ENCODE peak calls at places on chromosome 1, in eight cellular contexts. One of them, this sample, is unnamed.

GRCh38 chr1:224271106-224271505 is 58.9 kb downstream of the NVL start:
- DNase-seq in left ventricle myocardium inferior: no peak
- DNase-seq in body of pancreas: no peak
- DNase-seq in tibial nerve: no peak
- DNase-seq in transverse colon: no peak
- DNase-seq in fibroblast of lung: no peak
- DNase-seq in GM23338: no peak
- DNase-seq in uterus: no peak
- DNase-seq in this sample: no peak

GRCh38 chr1:43706598-43707190 is 642 bp upstream of the ST3GAL3 start:
- DNase-seq in left ventricle myocardium inferior: no peak
- DNase-seq in transverse colon: peak; percentile 22
- DNase-seq in GM23338: peak; percentile 84
- DNase-seq in body of pancreas: peak; percentile 19
- DNase-seq in fibroblast of lung: peak; percentile 30
- DNase-seq in tibial nerve: no peak
- DNase-seq in uterus: no peak
- DNase-seq in this sample: no peak

GRCh38 chr1:180849031-180849775 is 63.5 kb upstream of the KIAA1614 start:
- DNase-seq in left ventricle myocardium inferior: no peak
- DNase-seq in transverse colon: no peak
- DNase-seq in fibroblast of lung: no peak
- DNase-seq in GM23338: no peak
- DNase-seq in body of pancreas: peak; percentile 46
- DNase-seq in uterus: no peak
- DNase-seq in tibial nerve: no peak
- DNase-seq in this sample: no peak

GRCh38 chr1:1230656-1231399 is 973 bp downstream of the SDF4 start:
- DNase-seq in left ventricle myocardium inferior: no peak
- DNase-seq in fibroblast of lung: peak; percentile 69
- DNase-seq in uterus: no peak
- DNase-seq in transverse colon: peak; percentile 65
- DNase-seq in GM23338: no peak
- DNase-seq in tibial nerve: no peak
- DNase-seq in body of pancreas: peak; percentile 31
- DNase-seq in this sample: no peak

GRCh38 chr1:172823534-172823933 is 164.6 kb downstream of the FASLG start:
- DNase-seq in tibial nerve: no peak
- DNase-seq in GM23338: no peak
- DNase-seq in fibroblast of lung: peak; percentile 58
- DNase-seq in transverse colon: no peak
- DNase-seq in left ventricle myocardium inferior: no peak
- DNase-seq in uterus: no peak
- DNase-seq in body of pancreas: no peak
- DNase-seq in this sample: no peak

GRCh38 chr1:22619808-22620207 is 16.6 kb upstream of the C1QA start:
- DNase-seq in fibroblast of lung: no peak
- DNase-seq in transverse colon: no peak
- DNase-seq in left ventricle myocardium inferior: no peak
- DNase-seq in uterus: no peak
- DNase-seq in GM23338: no peak
- DNase-seq in tibial nerve: no peak
- DNase-seq in body of pancreas: no peak
- DNase-seq in this sample: no peak

GRCh38 chr1:1023700-1024099 is 3.8 kb downstream of the AGRN start:
- DNase-seq in transverse colon: no peak
- DNase-seq in uterus: no peak
- DNase-seq in left ventricle myocardium inferior: no peak
- DNase-seq in tibial nerve: no peak
- DNase-seq in body of pancreas: peak; percentile 53
- DNase-seq in GM23338: peak; percentile 33
- DNase-seq in fibroblast of lung: no peak
- DNase-seq in this sample: no peak

GRCh38 chr1:192904438-192904895 is 95.6 kb downstream of the RGS2 start:
- DNase-seq in left ventricle myocardium inferior: no peak
- DNase-seq in transverse colon: no peak
- DNase-seq in body of pancreas: peak; percentile 37
- DNase-seq in fibroblast of lung: peak; percentile 96
- DNase-seq in tibial nerve: no peak
- DNase-seq in GM23338: no peak
- DNase-seq in uterus: no peak
- DNase-seq in this sample: peak; percentile 64

GRCh38 chr1:167328762-167329483 is 108.2 kb downstream of the POU2F1 start:
- DNase-seq in body of pancreas: no peak
- DNase-seq in uterus: no peak
- DNase-seq in GM23338: peak; percentile 56
- DNase-seq in fibroblast of lung: peak; percentile 28
- DNase-seq in transverse colon: peak; percentile 44
- DNase-seq in left ventricle myocardium inferior: no peak
- DNase-seq in tibial nerve: no peak
- DNase-seq in this sample: no peak

GRCh38 chr1:37434292-37434907 is 40.0 kb upstream of the ZC3H12A start:
- DNase-seq in fibroblast of lung: peak; percentile 20
- DNase-seq in uterus: no peak
- DNase-seq in transverse colon: peak; percentile 66
- DNase-seq in tibial nerve: peak; percentile 60
- DNase-seq in left ventricle myocardium inferior: peak; percentile 59
- DNase-seq in GM23338: peak; percentile 84
- DNase-seq in body of pancreas: peak; percentile 79
- DNase-seq in this sample: no peak

GRCh38 chr1:16017461-16018303 is at the start of gene HSPB7:
- DNase-seq in uterus: peak; percentile 96
- DNase-seq in transverse colon: peak; percentile 69
- DNase-seq in GM23338: peak; percentile 72
- DNase-seq in body of pancreas: peak; percentile 50
- DNase-seq in left ventricle myocardium inferior: peak; percentile 90
- DNase-seq in fibroblast of lung: peak; percentile 69
- DNase-seq in tibial nerve: peak; percentile 65
- DNase-seq in this sample: no peak

GRCh38 chr1:3419415-3420204 is 34.9 kb upstream of the ARHGEF16 start:
- DNase-seq in tibial nerve: no peak
- DNase-seq in body of pancreas: no peak
- DNase-seq in transverse colon: peak; percentile 45
- DNase-seq in GM23338: no peak
- DNase-seq in fibroblast of lung: no peak
- DNase-seq in uterus: no peak
- DNase-seq in left ventricle myocardium inferior: no peak
- DNase-seq in this sample: no peak

GRCh38 chr1:174157157-174157806 is 2.0 kb upstream of the RABGAP1L start:
- DNase-seq in transverse colon: no peak
- DNase-seq in tibial nerve: no peak
- DNase-seq in left ventricle myocardium inferior: no peak
- DNase-seq in fibroblast of lung: peak; percentile 18
- DNase-seq in body of pancreas: no peak
- DNase-seq in GM23338: no peak
- DNase-seq in uterus: no peak
- DNase-seq in this sample: no peak
- H3K27ac ChIP-seq in transverse colon: no peak overlapping the region
- H3K27ac ChIP-seq in tibial nerve: no peak overlapping the region
- H3K27ac ChIP-seq in left ventricle myocardium inferior: no peak overlapping the region
- H3K27ac ChIP-seq in fibroblast of lung: no peak overlapping the region
- H3K27ac ChIP-seq in body of pancreas: no peak overlapping the region
- H3K27ac ChIP-seq in GM23338: no peak overlapping the region
- H3K27ac ChIP-seq in uterus: no peak overlapping the region
- H3K27ac ChIP-seq in this sample: no peak overlapping the region

DNA sequence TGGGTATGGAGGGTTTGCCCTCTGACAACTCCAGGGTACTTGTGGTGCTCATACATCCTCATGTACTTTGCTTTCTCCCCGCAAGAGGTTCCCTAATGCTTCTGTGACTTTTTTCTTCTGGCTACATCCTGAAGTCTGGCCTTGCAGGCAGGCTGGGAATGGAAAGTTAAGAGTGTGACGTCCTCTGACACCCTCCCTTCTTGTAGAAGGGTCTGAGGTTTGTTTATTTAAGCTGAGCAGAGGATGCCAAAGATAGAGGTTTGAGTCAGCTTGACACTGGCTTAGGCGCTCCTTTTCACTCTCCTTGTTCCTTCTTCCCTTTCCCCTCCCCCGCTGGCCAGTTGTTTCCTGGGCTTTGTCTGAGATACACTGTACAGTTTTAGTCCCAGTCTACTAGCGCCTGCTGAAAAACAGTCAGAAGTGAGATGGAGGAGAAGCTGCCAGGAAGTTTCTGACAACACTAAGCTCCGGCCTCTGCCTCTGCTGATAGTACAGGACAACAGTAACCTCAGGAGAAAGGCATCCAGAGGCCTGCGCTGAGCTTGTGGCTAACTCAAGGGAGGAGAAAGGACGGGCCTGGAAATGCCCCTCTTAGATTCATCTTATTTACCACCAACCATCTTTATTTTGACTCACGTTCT is at the start of gene MACF1:
- DNase-seq in uterus: peak; percentile 90
- DNase-seq in GM23338: peak; percentile 56
- DNase-seq in tibial nerve: peak; percentile 76
- DNase-seq in left ventricle myocardium inferior: peak; percentile 66
- DNase-seq in transverse colon: peak; percentile 55
- DNase-seq in body of pancreas: peak; percentile 19
- DNase-seq in fibroblast of lung: peak; percentile 99
- DNase-seq in this sample: peak; percentile 85
- TF ChIP-seq CTCF in uterus: no peak
- TF ChIP-seq CTCF in GM23338: no peak
- TF ChIP-seq CTCF in tibial nerve: peak; percentile 6
- TF ChIP-seq CTCF in left ventricle myocardium inferior: peak; percentile 58
- TF ChIP-seq CTCF in transverse colon: peak; percentile 41
- TF ChIP-seq CTCF in body of pancreas: no peak
- TF ChIP-seq CTCF in fibroblast of lung: peak; percentile 71
- TF ChIP-seq CTCF in this sample: peak; percentile 66

GRCh38 chr1:60972841-60973364 is 109.5 kb upstream of the NFIA start:
- DNase-seq in tibial nerve: no peak
- DNase-seq in uterus: no peak
- DNase-seq in transverse colon: no peak
- DNase-seq in body of pancreas: no peak
- DNase-seq in GM23338: no peak
- DNase-seq in left ventricle myocardium inferior: no peak
- DNase-seq in fibroblast of lung: peak; percentile 91
- DNase-seq in this sample: peak; percentile 32

GRCh38 chr1:60974973-60975372 is 107.4 kb upstream of the NFIA start:
- DNase-seq in body of pancreas: no peak
- DNase-seq in left ventricle myocardium inferior: no peak
- DNase-seq in uterus: no peak
- DNase-seq in fibroblast of lung: no peak
- DNase-seq in tibial nerve: no peak
- DNase-seq in transverse colon: no peak
- DNase-seq in GM23338: no peak
- DNase-seq in this sample: no peak

GRCh38 chr1:60971330-60971729 is 111.0 kb upstream of the NFIA start:
- DNase-seq in tibial nerve: no peak
- DNase-seq in GM23338: no peak
- DNase-seq in body of pancreas: no peak
- DNase-seq in transverse colon: no peak
- DNase-seq in fibroblast of lung: no peak
- DNase-seq in left ventricle myocardium inferior: no peak
- DNase-seq in uterus: no peak
- DNase-seq in this sample: no peak

GRCh38 chr1:60974524-60974923 is 107.8 kb upstream of the NFIA start:
- DNase-seq in body of pancreas: no peak
- DNase-seq in tibial nerve: no peak
- DNase-seq in GM23338: no peak
- DNase-seq in left ventricle myocardium inferior: no peak
- DNase-seq in fibroblast of lung: no peak
- DNase-seq in transverse colon: no peak
- DNase-seq in uterus: no peak
- DNase-seq in this sample: no peak

DNA sequence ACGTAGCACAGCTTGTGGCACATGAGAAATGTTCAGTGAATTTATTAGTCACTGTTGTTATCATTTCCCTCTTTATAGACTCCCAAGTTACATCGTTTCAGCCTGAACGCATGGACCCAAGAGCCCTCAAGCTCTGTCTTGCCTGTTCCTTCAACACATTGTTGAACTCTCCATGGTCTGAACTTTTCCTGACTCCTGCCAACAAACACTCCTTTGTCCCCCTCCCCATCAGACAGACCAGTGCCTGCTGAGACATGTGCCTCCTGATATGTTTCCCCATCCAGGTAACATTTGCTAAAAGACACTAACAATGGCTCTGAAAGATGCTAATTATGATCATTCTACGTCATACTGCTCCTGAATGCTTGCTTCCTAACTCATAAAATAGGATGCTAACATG is 108.7 kb upstream of the NFIA start:
- DNase-seq in uterus: no peak
- DNase-seq in transverse colon: no peak
- DNase-seq in GM23338: no peak
- DNase-seq in body of pancreas: no peak
- DNase-seq in fibroblast of lung: no peak
- DNase-seq in left ventricle myocardium inferior: no peak
- DNase-seq in tibial nerve: no peak
- DNase-seq in this sample: no peak
- H3K4me3 ChIP-seq in uterus: no peak overlapping the region
- H3K4me3 ChIP-seq in transverse colon: no peak overlapping the region
- H3K4me3 ChIP-seq in GM23338: no peak overlapping the region
- H3K4me3 ChIP-seq in body of pancreas: no peak overlapping the region
- H3K4me3 ChIP-seq in fibroblast of lung: no peak overlapping the region
- H3K4me3 ChIP-seq in left ventricle myocardium inferior: no peak overlapping the region
- H3K4me3 ChIP-seq in tibial nerve: no peak overlapping the region
- H3K4me3 ChIP-seq in this sample: no peak overlapping the region

GRCh38 chr1:168833801-168834224 is 104.8 kb upstream of the DPT start:
- DNase-seq in fibroblast of lung: no peak
- DNase-seq in transverse colon: no peak
- DNase-seq in uterus: no peak
- DNase-seq in left ventricle myocardium inferior: no peak
- DNase-seq in body of pancreas: no peak
- DNase-seq in GM23338: peak; percentile 2
- DNase-seq in tibial nerve: no peak
- DNase-seq in this sample: no peak
- H3K27ac ChIP-seq in fibroblast of lung: no peak overlapping the region
- H3K27ac ChIP-seq in transverse colon: peak overlapping the region; percentile 70
- H3K27ac ChIP-seq in uterus: no peak overlapping the region
- H3K27ac ChIP-seq in left ventricle myocardium inferior: peak overlapping the region; percentile 60
- H3K27ac ChIP-seq in body of pancreas: peak overlapping the region; percentile 82
- H3K27ac ChIP-seq in GM23338: no peak overlapping the region
- H3K27ac ChIP-seq in tibial nerve: no peak overlapping the region
- H3K27ac ChIP-seq in this sample: no peak overlapping the region

DNA sequence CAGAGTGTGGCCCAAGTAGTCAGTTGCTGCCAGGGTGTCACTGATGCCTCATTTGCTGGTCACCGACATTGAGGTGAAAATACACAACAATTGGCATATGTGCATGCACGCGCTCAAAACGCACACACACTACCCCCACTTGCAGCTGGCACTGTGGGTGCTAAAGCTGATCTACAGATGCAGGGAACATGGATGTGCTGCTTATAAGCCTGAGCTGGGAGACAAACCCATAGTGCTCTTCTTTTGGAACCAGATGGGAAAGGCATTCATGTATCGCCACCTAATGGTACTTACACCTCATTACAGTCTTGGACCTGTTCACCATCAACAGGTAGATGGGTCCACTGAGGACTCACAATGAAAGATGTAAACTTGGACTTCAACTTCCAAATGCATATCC is 70.3 kb upstream of the CAMK1G start:
- DNase-seq in body of pancreas: no peak
- DNase-seq in GM23338: peak; percentile 84
- DNase-seq in left ventricle myocardium inferior: no peak
- DNase-seq in fibroblast of lung: peak; percentile 28
- DNase-seq in tibial nerve: no peak
- DNase-seq in uterus: no peak
- DNase-seq in transverse colon: no peak
- DNase-seq in this sample: no peak
- TF ChIP-seq CTCF in body of pancreas: peak; percentile 10
- TF ChIP-seq CTCF in GM23338: peak; percentile 95
- TF ChIP-seq CTCF in left ventricle myocardium inferior: peak; percentile 53
- TF ChIP-seq CTCF in fibroblast of lung: peak; percentile 69
- TF ChIP-seq CTCF in tibial nerve: no peak
- TF ChIP-seq CTCF in uterus: no peak
- TF ChIP-seq CTCF in transverse colon: peak; percentile 26
- TF ChIP-seq CTCF in this sample: peak; percentile 69

GRCh38 chr1:153195216-153195615 is 8.0 kb upstream of the LELP1 start:
- DNase-seq in fibroblast of lung: no peak
- DNase-seq in body of pancreas: no peak
- DNase-seq in tibial nerve: no peak
- DNase-seq in transverse colon: no peak
- DNase-seq in GM23338: no peak
- DNase-seq in uterus: no peak
- DNase-seq in left ventricle myocardium inferior: no peak
- DNase-seq in this sample: no peak
- H3K4me3 ChIP-seq in fibroblast of lung: no peak overlapping the region
- H3K4me3 ChIP-seq in body of pancreas: no peak overlapping the region
- H3K4me3 ChIP-seq in tibial nerve: no peak overlapping the region
- H3K4me3 ChIP-seq in transverse colon: no peak overlapping the region
- H3K4me3 ChIP-seq in GM23338: no peak overlapping the region
- H3K4me3 ChIP-seq in uterus: no peak overlapping the region
- H3K4me3 ChIP-seq in left ventricle myocardium inferior: no peak overlapping the region
- H3K4me3 ChIP-seq in this sample: no peak overlapping the region